ENCODE peak calls at places on chromosomes 12 and 14, in five cellular contexts. One of them, this sample, is unnamed.
A peak's percentile ranks its signal among the peaks of the same experiment; 100 is the strongest.

GRCh38 chr12:73867147-73867546 is 670.5 kb upstream of the ATXN7L3B start:
- DNase-seq in Calu3: no peak
- DNase-seq in omental fat pad: no peak
- DNase-seq in CD8-positive, alpha-beta T cell: no peak
- DNase-seq in AG09309: no peak
- DNase-seq in this sample: no peak

GRCh38 chr12:95859344-95859816 is 628 bp downstream of the SNRPF start:
- DNase-seq in Calu3: no peak
- DNase-seq in omental fat pad: no peak
- DNase-seq in CD8-positive, alpha-beta T cell: no peak
- DNase-seq in AG09309: no peak
- DNase-seq in this sample: no peak

GRCh38 chr12:43107401-43107800 is 444.6 kb downstream of the ADAMTS20 start:
- DNase-seq in Calu3: no peak
- DNase-seq in omental fat pad: no peak
- DNase-seq in CD8-positive, alpha-beta T cell: no peak
- DNase-seq in AG09309: no peak
- DNase-seq in this sample: no peak

GRCh38 chr12:116892318-116892717 is 11.1 kb upstream of the HRK start:
- DNase-seq in Calu3: no peak
- DNase-seq in omental fat pad: no peak
- DNase-seq in CD8-positive, alpha-beta T cell: no peak
- DNase-seq in AG09309: no peak
- DNase-seq in this sample: no peak

GRCh38 chr12:1287446-1287975 is 296.5 kb downstream of the ERC1 start:
- DNase-seq in Calu3: no peak
- DNase-seq in omental fat pad: no peak
- DNase-seq in CD8-positive, alpha-beta T cell: no peak
- DNase-seq in AG09309: no peak
- DNase-seq in this sample: no peak

GRCh38 chr12:113955109-113955970 is 10.8 kb downstream of the RBM19 start:
- DNase-seq in Calu3: peak; percentile 81
- DNase-seq in omental fat pad: no peak
- DNase-seq in CD8-positive, alpha-beta T cell: no peak
- DNase-seq in AG09309: no peak
- DNase-seq in this sample: no peak

GRCh38 chr14:61923348-61923747 is 161.1 kb downstream of the SNAPC1 start:
- DNase-seq in Calu3: no peak
- DNase-seq in omental fat pad: no peak
- DNase-seq in CD8-positive, alpha-beta T cell: no peak
- DNase-seq in AG09309: no peak
- DNase-seq in this sample: no peak

GRCh38 chr14:94876306-94876705 is 106.4 kb upstream of the GSC start:
- DNase-seq in Calu3: no peak
- DNase-seq in omental fat pad: no peak
- DNase-seq in CD8-positive, alpha-beta T cell: no peak
- DNase-seq in AG09309: no peak
- DNase-seq in this sample: no peak

GRCh38 chr12:59715434-59715833 is 119.6 kb downstream of the SLC16A7 start:
- DNase-seq in Calu3: no peak
- DNase-seq in omental fat pad: no peak
- DNase-seq in CD8-positive, alpha-beta T cell: no peak
- DNase-seq in AG09309: no peak
- DNase-seq in this sample: no peak

GRCh38 chr12:102876883-102877282 is 40.2 kb downstream of the PAH start:
- DNase-seq in Calu3: no peak
- DNase-seq in omental fat pad: no peak
- DNase-seq in CD8-positive, alpha-beta T cell: no peak
- DNase-seq in AG09309: no peak
- DNase-seq in this sample: no peak

GRCh38 chr12:102880783-102881182 is 36.3 kb downstream of the PAH start:
- DNase-seq in Calu3: no peak
- DNase-seq in omental fat pad: no peak
- DNase-seq in CD8-positive, alpha-beta T cell: no peak
- DNase-seq in AG09309: no peak
- DNase-seq in this sample: no peak

GRCh38 chr12:102883204-102883799 is 33.7 kb downstream of the PAH start:
- DNase-seq in Calu3: peak; percentile 83
- DNase-seq in omental fat pad: no peak
- DNase-seq in CD8-positive, alpha-beta T cell: peak; percentile 52
- DNase-seq in AG09309: no peak
- DNase-seq in this sample: peak; percentile 32

GRCh38 chr12:102874819-102875218 is 42.2 kb downstream of the PAH start:
- DNase-seq in Calu3: no peak
- DNase-seq in omental fat pad: no peak
- DNase-seq in CD8-positive, alpha-beta T cell: no peak
- DNase-seq in AG09309: no peak
- DNase-seq in this sample: no peak

GRCh38 chr12:102879144-102879763 is 37.8 kb downstream of the PAH start:
- DNase-seq in Calu3: peak; percentile 65
- DNase-seq in omental fat pad: no peak
- DNase-seq in CD8-positive, alpha-beta T cell: no peak
- DNase-seq in AG09309: peak; percentile 16
- DNase-seq in this sample: no peak
- TF ChIP-seq CTCF in Calu3: peak; percentile 60
- TF ChIP-seq CTCF in omental fat pad: no peak
- TF ChIP-seq CTCF in CD8-positive, alpha-beta T cell: no peak
- TF ChIP-seq CTCF in AG09309: peak; percentile 30
- TF ChIP-seq CTCF in this sample: peak; percentile 83

DNA sequence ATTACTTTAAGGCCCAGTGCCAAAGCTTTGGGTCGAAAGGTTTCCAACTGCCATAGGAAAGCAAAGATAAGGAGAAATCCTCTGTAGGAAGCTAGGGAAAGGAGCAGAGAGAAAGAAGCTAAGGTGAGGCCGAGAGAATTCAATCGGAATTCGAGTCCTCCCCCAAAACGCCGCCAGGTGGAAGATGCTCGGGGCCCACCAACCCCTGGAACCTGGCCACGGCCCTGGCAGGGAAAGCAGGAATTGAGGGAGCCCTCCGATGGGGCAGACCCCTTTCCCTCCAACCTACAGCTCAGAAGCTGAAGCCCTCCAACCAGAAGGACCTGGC is 498 bp downstream of the GMFB start:
- DNase-seq in Calu3: no peak
- DNase-seq in omental fat pad: no peak
- DNase-seq in CD8-positive, alpha-beta T cell: no peak
- DNase-seq in AG09309: no peak
- DNase-seq in this sample: no peak
- TF ChIP-seq CTCF in Calu3: no peak
- TF ChIP-seq CTCF in omental fat pad: no peak
- TF ChIP-seq CTCF in CD8-positive, alpha-beta T cell: no peak
- TF ChIP-seq CTCF in AG09309: no peak
- TF ChIP-seq CTCF in this sample: no peak

GRCh38 chr12:19707948-19708409 is 268.7 kb downstream of the AEBP2 start:
- DNase-seq in Calu3: no peak
- DNase-seq in omental fat pad: no peak
- DNase-seq in CD8-positive, alpha-beta T cell: no peak
- DNase-seq in AG09309: no peak
- DNase-seq in this sample: no peak
- TF ChIP-seq CTCF in Calu3: no peak
- TF ChIP-seq CTCF in omental fat pad: no peak
- TF ChIP-seq CTCF in CD8-positive, alpha-beta T cell: no peak
- TF ChIP-seq CTCF in AG09309: peak; percentile 17
- TF ChIP-seq CTCF in this sample: no peak

GRCh38 chr14:33908540-33909223 is 42.2 kb downstream of the EGLN3 start:
- DNase-seq in Calu3: no peak
- DNase-seq in omental fat pad: no peak
- DNase-seq in CD8-positive, alpha-beta T cell: no peak
- DNase-seq in AG09309: no peak
- DNase-seq in this sample: no peak
- TF ChIP-seq CTCF in Calu3: no peak
- TF ChIP-seq CTCF in omental fat pad: no peak
- TF ChIP-seq CTCF in CD8-positive, alpha-beta T cell: no peak
- TF ChIP-seq CTCF in AG09309: no peak
- TF ChIP-seq CTCF in this sample: peak; percentile 4

DNA sequence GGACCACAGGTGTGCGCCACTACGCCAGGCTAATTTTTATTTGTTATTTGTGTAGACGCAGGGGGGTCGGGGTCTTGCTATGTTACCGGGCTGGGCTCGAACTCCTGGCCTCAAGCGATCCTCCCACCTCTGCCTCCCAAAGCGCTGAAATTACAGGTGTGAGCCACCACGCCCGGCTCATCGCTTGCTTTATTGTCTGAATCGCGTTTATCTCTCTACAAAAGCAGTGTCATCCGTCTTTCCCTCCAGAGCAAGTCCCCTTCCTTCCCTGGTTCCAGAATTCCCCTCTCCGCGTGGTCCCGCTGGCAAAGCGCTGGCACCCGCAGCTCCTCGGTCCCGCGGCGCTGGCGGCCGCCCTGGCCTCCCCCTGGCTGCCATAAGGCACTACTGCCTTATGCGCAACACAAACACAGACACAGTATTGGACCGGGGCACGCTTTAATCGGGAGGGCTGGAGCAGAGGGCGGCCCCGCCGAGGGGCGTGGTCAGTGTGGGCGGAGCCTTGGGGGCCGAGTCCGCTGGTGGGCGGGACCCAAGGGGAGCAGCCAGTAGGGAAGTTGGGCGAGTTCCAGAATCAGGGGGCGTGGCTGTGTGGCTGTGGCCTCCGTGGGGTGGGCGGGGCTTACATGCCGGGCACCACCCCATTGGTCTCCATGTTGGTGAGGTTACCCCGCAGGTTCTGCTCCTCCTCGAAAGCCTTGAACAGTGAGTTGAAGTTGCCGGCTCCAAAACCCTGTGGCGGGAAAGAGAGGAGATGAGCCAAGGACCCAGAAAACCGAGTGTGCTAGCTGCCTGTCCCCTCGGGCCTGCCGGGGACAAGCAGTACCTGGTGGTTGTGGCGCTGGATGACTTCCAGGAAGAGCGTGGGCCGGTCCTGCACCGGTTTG is 19.3 kb downstream of the HPD start:
- DNase-seq in Calu3: peak; percentile 100
- DNase-seq in omental fat pad: peak; percentile 100
- DNase-seq in CD8-positive, alpha-beta T cell: peak; percentile 100
- DNase-seq in AG09309: peak; percentile 78
- DNase-seq in this sample: peak; percentile 86
- TF ChIP-seq CTCF in Calu3: no peak
- TF ChIP-seq CTCF in omental fat pad: no peak
- TF ChIP-seq CTCF in CD8-positive, alpha-beta T cell: peak; percentile 27
- TF ChIP-seq CTCF in AG09309: peak; percentile 52
- TF ChIP-seq CTCF in this sample: no peak

DNA sequence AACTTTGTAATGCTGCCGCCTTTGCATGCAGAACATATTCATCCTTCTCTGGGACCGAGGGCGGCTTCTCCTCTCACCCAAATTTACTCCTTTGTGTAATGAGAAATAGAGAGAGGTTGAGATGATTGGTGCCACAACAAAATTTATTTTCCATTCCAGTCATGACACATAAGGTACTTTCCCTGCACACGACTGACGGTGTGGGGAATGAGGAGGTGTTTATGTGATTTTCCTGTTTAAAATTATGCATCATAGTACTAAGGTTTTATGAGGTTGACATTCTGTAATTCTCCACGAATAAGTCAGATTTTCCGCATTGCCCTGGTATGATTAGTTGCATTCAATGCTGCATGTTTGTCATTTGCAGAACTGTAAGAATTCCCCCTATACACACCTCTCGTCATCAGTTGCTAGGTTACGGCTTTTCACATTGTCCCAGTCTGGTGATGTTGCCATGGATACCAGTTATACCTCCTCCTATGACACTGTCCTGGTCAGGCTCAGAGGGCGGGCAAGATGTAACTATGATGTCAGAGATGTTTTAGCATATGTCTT is 23.1 kb downstream of the BICDL1 start:
- DNase-seq in Calu3: no peak
- DNase-seq in omental fat pad: no peak
- DNase-seq in CD8-positive, alpha-beta T cell: no peak
- DNase-seq in AG09309: no peak
- DNase-seq in this sample: no peak
- TF ChIP-seq CTCF in Calu3: no peak
- TF ChIP-seq CTCF in omental fat pad: no peak
- TF ChIP-seq CTCF in CD8-positive, alpha-beta T cell: no peak
- TF ChIP-seq CTCF in AG09309: no peak
- TF ChIP-seq CTCF in this sample: no peak

GRCh38 chr14:59727073-59727661 is 143.4 kb downstream of the RTN1 start:
- DNase-seq in Calu3: no peak
- DNase-seq in omental fat pad: no peak
- DNase-seq in CD8-positive, alpha-beta T cell: no peak
- DNase-seq in AG09309: no peak
- DNase-seq in this sample: peak; percentile 48
- TF ChIP-seq CTCF in Calu3: no peak
- TF ChIP-seq CTCF in omental fat pad: no peak
- TF ChIP-seq CTCF in CD8-positive, alpha-beta T cell: no peak
- TF ChIP-seq CTCF in AG09309: no peak
- TF ChIP-seq CTCF in this sample: no peak

GRCh38 chr14:58638231-58639205 is 756 bp downstream of the DACT1 start:
- DNase-seq in Calu3: peak; percentile 2
- DNase-seq in omental fat pad: no peak
- DNase-seq in CD8-positive, alpha-beta T cell: no peak
- DNase-seq in AG09309: no peak
- DNase-seq in this sample: no peak
- TF ChIP-seq CTCF in Calu3: no peak
- TF ChIP-seq CTCF in omental fat pad: no peak
- TF ChIP-seq CTCF in CD8-positive, alpha-beta T cell: no peak
- TF ChIP-seq CTCF in AG09309: no peak
- TF ChIP-seq CTCF in this sample: peak; percentile 3

GRCh38 chr12:78392918-78393317 is 471.7 kb upstream of the SYT1 start:
- DNase-seq in Calu3: no peak
- DNase-seq in omental fat pad: no peak
- DNase-seq in CD8-positive, alpha-beta T cell: no peak
- DNase-seq in AG09309: no peak
- DNase-seq in this sample: no peak
- TF ChIP-seq CTCF in Calu3: no peak
- TF ChIP-seq CTCF in omental fat pad: no peak
- TF ChIP-seq CTCF in CD8-positive, alpha-beta T cell: no peak
- TF ChIP-seq CTCF in AG09309: peak; percentile 23
- TF ChIP-seq CTCF in this sample: peak; percentile 37

GRCh38 chr14:82113710-82114109 is 580.1 kb upstream of the SEL1L start:
- DNase-seq in Calu3: no peak
- DNase-seq in omental fat pad: no peak
- DNase-seq in CD8-positive, alpha-beta T cell: no peak
- DNase-seq in AG09309: no peak
- DNase-seq in this sample: no peak
- TF ChIP-seq CTCF in Calu3: no peak
- TF ChIP-seq CTCF in omental fat pad: no peak
- TF ChIP-seq CTCF in CD8-positive, alpha-beta T cell: no peak
- TF ChIP-seq CTCF in AG09309: no peak
- TF ChIP-seq CTCF in this sample: peak; percentile 23